ENCODE peak calls at places on chromosomes 5 and 9, in seven cellular contexts. One of them, this sample, is unnamed.

GRCh38 chr5:126335871-126336270 is 87.3 kb upstream of the GRAMD2B start:
- DNase-seq in cardiac fibroblast: peak; percentile 24
- DNase-seq in activated T-cell treated with anti-CD3 and anti-CD28 coated beads for 1 hour: no peak
- DNase-seq in stimulated activated CD4-positive, alpha-beta T cell treated with anti-CD3 and anti-CD28 coated beads, Interleukin-2, amount 100 ng/mL, for 24 hours: no peak
- DNase-seq in NCI-H510A: no peak
- DNase-seq in head of caudate nucleus: no peak
- DNase-seq in HT-29: no peak
- DNase-seq in this sample: no peak

GRCh38 chr5:65760504-65761275 is 38.7 kb downstream of the NLN start:
- DNase-seq in cardiac fibroblast: peak; percentile 87
- DNase-seq in activated T-cell treated with anti-CD3 and anti-CD28 coated beads for 1 hour: peak; percentile 40
- DNase-seq in head of caudate nucleus: peak; percentile 37
- DNase-seq in stimulated activated CD4-positive, alpha-beta T cell treated with anti-CD3 and anti-CD28 coated beads, Interleukin-2, amount 100 ng/mL, for 24 hours: peak; percentile 7
- DNase-seq in HT-29: peak; percentile 56
- DNase-seq in NCI-H510A: no peak
- DNase-seq in this sample: no peak

GRCh38 chr5:92969781-92970237 is 611.2 kb downstream of the NR2F1-AS1 start:
- DNase-seq in cardiac fibroblast: peak; percentile 22
- DNase-seq in HT-29: no peak
- DNase-seq in head of caudate nucleus: peak; percentile 45
- DNase-seq in NCI-H510A: no peak
- DNase-seq in stimulated activated CD4-positive, alpha-beta T cell treated with anti-CD3 and anti-CD28 coated beads, Interleukin-2, amount 100 ng/mL, for 24 hours: no peak
- DNase-seq in activated T-cell treated with anti-CD3 and anti-CD28 coated beads for 1 hour: no peak
- DNase-seq in this sample: no peak

GRCh38 chr5:169577966-169578365 is 5.6 kb upstream of the SPDL1 start:
- DNase-seq in activated T-cell treated with anti-CD3 and anti-CD28 coated beads for 1 hour: no peak
- DNase-seq in stimulated activated CD4-positive, alpha-beta T cell treated with anti-CD3 and anti-CD28 coated beads, Interleukin-2, amount 100 ng/mL, for 24 hours: no peak
- DNase-seq in cardiac fibroblast: peak; percentile 78
- DNase-seq in NCI-H510A: no peak
- DNase-seq in HT-29: peak; percentile 24
- DNase-seq in head of caudate nucleus: no peak
- DNase-seq in this sample: no peak

GRCh38 chr5:6496207-6496584 is 47.5 kb downstream of the UBE2QL1 start:
- DNase-seq in NCI-H510A: no peak
- DNase-seq in cardiac fibroblast: no peak
- DNase-seq in activated T-cell treated with anti-CD3 and anti-CD28 coated beads for 1 hour: no peak
- DNase-seq in HT-29: no peak
- DNase-seq in head of caudate nucleus: no peak
- DNase-seq in stimulated activated CD4-positive, alpha-beta T cell treated with anti-CD3 and anti-CD28 coated beads, Interleukin-2, amount 100 ng/mL, for 24 hours: peak; percentile 6
- DNase-seq in this sample: no peak

GRCh38 chr5:110784901-110785300 is 46.1 kb downstream of the SLC25A46 start:
- DNase-seq in stimulated activated CD4-positive, alpha-beta T cell treated with anti-CD3 and anti-CD28 coated beads, Interleukin-2, amount 100 ng/mL, for 24 hours: no peak
- DNase-seq in HT-29: no peak
- DNase-seq in NCI-H510A: no peak
- DNase-seq in cardiac fibroblast: no peak
- DNase-seq in head of caudate nucleus: no peak
- DNase-seq in activated T-cell treated with anti-CD3 and anti-CD28 coated beads for 1 hour: no peak
- DNase-seq in this sample: no peak

GRCh38 chr5:62477801-62478200 is 65.2 kb downstream of the IPO11 start:
- DNase-seq in stimulated activated CD4-positive, alpha-beta T cell treated with anti-CD3 and anti-CD28 coated beads, Interleukin-2, amount 100 ng/mL, for 24 hours: no peak
- DNase-seq in NCI-H510A: no peak
- DNase-seq in cardiac fibroblast: peak; percentile 42
- DNase-seq in HT-29: no peak
- DNase-seq in head of caudate nucleus: no peak
- DNase-seq in activated T-cell treated with anti-CD3 and anti-CD28 coated beads for 1 hour: no peak
- DNase-seq in this sample: no peak

GRCh38 chr9:27771803-27772545 is 198.7 kb upstream of the C9orf72 start:
- DNase-seq in head of caudate nucleus: no peak
- DNase-seq in cardiac fibroblast: peak; percentile 30
- DNase-seq in stimulated activated CD4-positive, alpha-beta T cell treated with anti-CD3 and anti-CD28 coated beads, Interleukin-2, amount 100 ng/mL, for 24 hours: no peak
- DNase-seq in HT-29: no peak
- DNase-seq in activated T-cell treated with anti-CD3 and anti-CD28 coated beads for 1 hour: no peak
- DNase-seq in NCI-H510A: no peak
- DNase-seq in this sample: no peak

GRCh38 chr9:34505370-34506120 is 17.2 kb downstream of the ENHO start:
- DNase-seq in NCI-H510A: no peak
- DNase-seq in stimulated activated CD4-positive, alpha-beta T cell treated with anti-CD3 and anti-CD28 coated beads, Interleukin-2, amount 100 ng/mL, for 24 hours: no peak
- DNase-seq in HT-29: no peak
- DNase-seq in activated T-cell treated with anti-CD3 and anti-CD28 coated beads for 1 hour: no peak
- DNase-seq in head of caudate nucleus: no peak
- DNase-seq in cardiac fibroblast: no peak
- DNase-seq in this sample: no peak

GRCh38 chr9:16126042-16126441 is 573.2 kb downstream of the CCDC171 start:
- DNase-seq in head of caudate nucleus: no peak
- DNase-seq in activated T-cell treated with anti-CD3 and anti-CD28 coated beads for 1 hour: no peak
- DNase-seq in NCI-H510A: no peak
- DNase-seq in stimulated activated CD4-positive, alpha-beta T cell treated with anti-CD3 and anti-CD28 coated beads, Interleukin-2, amount 100 ng/mL, for 24 hours: no peak
- DNase-seq in HT-29: no peak
- DNase-seq in cardiac fibroblast: no peak
- DNase-seq in this sample: no peak

GRCh38 chr5:1055896-1056610 is 47.5 kb downstream of the NKD2 start:
- DNase-seq in stimulated activated CD4-positive, alpha-beta T cell treated with anti-CD3 and anti-CD28 coated beads, Interleukin-2, amount 100 ng/mL, for 24 hours: no peak
- DNase-seq in NCI-H510A: no peak
- DNase-seq in cardiac fibroblast: no peak
- DNase-seq in activated T-cell treated with anti-CD3 and anti-CD28 coated beads for 1 hour: no peak
- DNase-seq in head of caudate nucleus: no peak
- DNase-seq in HT-29: no peak
- DNase-seq in this sample: no peak

GRCh38 chr5:1161832-1162229 is 39.6 kb upstream of the SLC6A19 start:
- DNase-seq in NCI-H510A: no peak
- DNase-seq in activated T-cell treated with anti-CD3 and anti-CD28 coated beads for 1 hour: no peak
- DNase-seq in stimulated activated CD4-positive, alpha-beta T cell treated with anti-CD3 and anti-CD28 coated beads, Interleukin-2, amount 100 ng/mL, for 24 hours: no peak
- DNase-seq in cardiac fibroblast: peak; percentile 11
- DNase-seq in HT-29: peak; percentile 86
- DNase-seq in head of caudate nucleus: peak; percentile 78
- DNase-seq in this sample: no peak

GRCh38 chr5:122680623-122681350 is 94.1 kb upstream of the SNX2 start:
- DNase-seq in head of caudate nucleus: no peak
- DNase-seq in HT-29: no peak
- DNase-seq in stimulated activated CD4-positive, alpha-beta T cell treated with anti-CD3 and anti-CD28 coated beads, Interleukin-2, amount 100 ng/mL, for 24 hours: no peak
- DNase-seq in cardiac fibroblast: no peak
- DNase-seq in NCI-H510A: no peak
- DNase-seq in activated T-cell treated with anti-CD3 and anti-CD28 coated beads for 1 hour: no peak
- DNase-seq in this sample: no peak

GRCh38 chr9:119726035-119726434 is 356.8 kb upstream of the BRINP1 start:
- DNase-seq in activated T-cell treated with anti-CD3 and anti-CD28 coated beads for 1 hour: no peak
- DNase-seq in HT-29: no peak
- DNase-seq in head of caudate nucleus: no peak
- DNase-seq in NCI-H510A: no peak
- DNase-seq in stimulated activated CD4-positive, alpha-beta T cell treated with anti-CD3 and anti-CD28 coated beads, Interleukin-2, amount 100 ng/mL, for 24 hours: no peak
- DNase-seq in cardiac fibroblast: no peak
- DNase-seq in this sample: no peak

This sample was measured in BE2C.